ENCODE peak calls at places on chromosome 21, in five cellular contexts. O, J, N, T and G are unnamed samples.

GRCh38 chr21:34630536-34631143 is 15.7 kb upstream of the RCAN1 start:
- DNase-seq in O (peak), J (no peak), N (peak), T (peak), G (peak)

GRCh38 chr21:34890724-34891609 is 158.1 kb downstream of the RUNX1 start:
- DNase-seq in O (no peak), J (no peak), N (no peak), T (peak), G (no peak)

GRCh38 chr21:15437873-15438272 is 291.9 kb upstream of the USP25 start:
- DNase-seq in O (no peak), J (no peak), N (no peak), T (no peak), G (no peak)

GRCh38 chr21:46157987-46158451 is 2.6 kb upstream of the FTCD start:
- DNase-seq in O (no peak), J (no peak), N (no peak), T (peak), G (no peak)

GRCh38 chr21:27674037-27674436 is 707.1 kb upstream of the ADAMTS5 start:
- DNase-seq in O (no peak), J (no peak), N (no peak), T (no peak), G (no peak)

GRCh38 chr21:33884361-33885157 is 31.0 kb downstream of the ATP5PO start:
- DNase-seq in O (no peak), J (no peak), N (no peak), T (no peak), G (no peak)

GRCh38 chr21:42635848-42636534 is 17.4 kb upstream of the PDE9A start:
- DNase-seq in O (no peak), J (no peak), N (no peak), T (no peak), G (no peak)

GRCh38 chr21:34857874-34858273 is 189.1 kb downstream of the CLIC6 start:
- DNase-seq in O (no peak), J (no peak), N (no peak), T (no peak), G (no peak)

GRCh38 chr21:17795084-17796036 is 23.8 kb downstream of the C21orf91 start:
- DNase-seq in O (no peak), J (no peak), N (no peak), T (no peak), G (no peak)

GRCh38 chr21:37365657-37366487 is 701 bp upstream of the DYRK1A start:
- DNase-seq in O (peak), J (peak), N (peak), T (peak), G (peak)

GRCh38 chr21:30395731-30396130 is at the start of gene KRTAP13-1:
- DNase-seq in O (no peak), J (no peak), N (no peak), T (no peak), G (no peak)

GRCh38 chr21:37032877-37033471 is 26.5 kb downstream of the RIPPLY3 start:
- DNase-seq in O (no peak), J (no peak), N (no peak), T (no peak), G (no peak)

GRCh38 chr21:17270234-17270633 is 242.6 kb upstream of the CXADR start:
- DNase-seq in O (peak), J (no peak), N (peak), T (no peak), G (peak)

GRCh38 chr21:32386195-32386870 is 6.5 kb downstream of the URB1 start:
- DNase-seq in O (no peak), J (no peak), N (no peak), T (no peak), G (no peak)

GRCh38 chr21:45080639-45081414 is 6.4 kb downstream of the ADARB1 start:
- DNase-seq in O (no peak), J (no peak), N (no peak), T (peak), G (no peak)

GRCh38 chr21:29209696-29210095 is 79.3 kb downstream of the MAP3K7CL start:
- DNase-seq in O (no peak), J (no peak), N (no peak), T (no peak), G (no peak)

GRCh38 chr21:33152228-33153130 is 77.3 kb upstream of the IFNAR2 start:
- DNase-seq in O (no peak), J (no peak), N (no peak), T (no peak), G (no peak)

GRCh38 chr21:16124397-16125130 is 394.8 kb downstream of the USP25 start:
- DNase-seq in O (no peak), J (no peak), N (no peak), T (no peak), G (peak)

GRCh38 chr21:24375201-24375600 is 1232.1 kb downstream of the MRPL39 start:
- DNase-seq in O (no peak), J (peak), N (no peak), T (peak), G (peak)

GRCh38 chr21:16587141-16587570 is 857.4 kb downstream of the USP25 start:
- DNase-seq in O (peak), J (no peak), N (peak), T (no peak), G (peak)

GRCh38 chr21:35044770-35045538 is 4.1 kb downstream of the RUNX1 start:
- DNase-seq in O (no peak), J (no peak), N (no peak), T (peak), G (no peak)

GRCh38 chr21:37751268-37751975 is 164.8 kb downstream of the KCNJ6 start:
- DNase-seq in O (no peak), J (no peak), N (no peak), T (no peak), G (no peak)

GRCh38 chr21:41133896-41134522 is 34.0 kb upstream of the BACE2 start:
- DNase-seq in O (no peak), J (no peak), N (no peak), T (no peak), G (no peak)

GRCh38 chr21:28099296-28099695 is 893.4 kb downstream of the LTN1 start:
- DNase-seq in O (no peak), J (no peak), N (peak), T (no peak), G (no peak)

GRCh38 chr21:44405948-44406872 is 49.1 kb upstream of the LRRC3 start:
- DNase-seq in O (no peak), J (no peak), N (no peak), T (no peak), G (no peak)

GRCh38 chr21:31198575-31198974 is 145.5 kb downstream of the TIAM1 start:
- DNase-seq in O (peak), J (no peak), N (no peak), T (no peak), G (no peak)